ENCODE peak calls at places on chromosome 12, in six cellular contexts. One of them, this sample, is unnamed.

GRCh38 chr12:117863004-117863709 is 105.6 kb downstream of the KSR2 start:
- DNase-seq in Caki2: no peak
- DNase-seq in iPS-NIHi11: no peak
- DNase-seq in CD8-positive, alpha-beta memory T cell: no peak
- DNase-seq in HT-29: no peak
- DNase-seq in testis: no peak
- DNase-seq in this sample: no peak

GRCh38 chr12:32964981-32965585 is 68.5 kb upstream of the PKP2 start:
- DNase-seq in Caki2: no peak
- DNase-seq in iPS-NIHi11: no peak
- DNase-seq in CD8-positive, alpha-beta memory T cell: no peak
- DNase-seq in HT-29: no peak
- DNase-seq in testis: no peak
- DNase-seq in this sample: no peak

GRCh38 chr12:105352940-105353635 is 22.6 kb downstream of the C12orf75 start:
- DNase-seq in Caki2: no peak
- DNase-seq in iPS-NIHi11: peak
- DNase-seq in CD8-positive, alpha-beta memory T cell: no peak
- DNase-seq in HT-29: peak
- DNase-seq in testis: peak
- DNase-seq in this sample: no peak

GRCh38 chr12:60921541-60921940 is 1325.7 kb downstream of the SLC16A7 start:
- DNase-seq in Caki2: no peak
- DNase-seq in iPS-NIHi11: no peak
- DNase-seq in CD8-positive, alpha-beta memory T cell: no peak
- DNase-seq in HT-29: no peak
- DNase-seq in testis: no peak
- DNase-seq in this sample: no peak

GRCh38 chr12:7844131-7844530 is 28.6 kb downstream of the SLC2A14 start:
- DNase-seq in Caki2: no peak
- DNase-seq in iPS-NIHi11: no peak
- DNase-seq in CD8-positive, alpha-beta memory T cell: no peak
- DNase-seq in HT-29: no peak
- DNase-seq in testis: no peak
- DNase-seq in this sample: no peak

GRCh38 chr12:89856431-89856830 is 147.8 kb upstream of the ATP2B1 start:
- DNase-seq in Caki2: no peak
- DNase-seq in iPS-NIHi11: no peak
- DNase-seq in CD8-positive, alpha-beta memory T cell: no peak
- DNase-seq in HT-29: no peak
- DNase-seq in testis: no peak
- DNase-seq in this sample: no peak

GRCh38 chr12:31488737-31489338 is 102.1 kb downstream of the DENND5B start:
- DNase-seq in Caki2: no peak
- DNase-seq in iPS-NIHi11: no peak
- DNase-seq in CD8-positive, alpha-beta memory T cell: no peak
- DNase-seq in HT-29: no peak
- DNase-seq in testis: no peak
- DNase-seq in this sample: no peak

GRCh38 chr12:74415633-74416032 is 122.0 kb upstream of the ATXN7L3B start:
- DNase-seq in Caki2: peak
- DNase-seq in iPS-NIHi11: peak
- DNase-seq in CD8-positive, alpha-beta memory T cell: no peak
- DNase-seq in HT-29: peak
- DNase-seq in testis: no peak
- DNase-seq in this sample: no peak

GRCh38 chr12:105861232-105861631 is 277.5 kb downstream of the NUAK1 start:
- DNase-seq in Caki2: no peak
- DNase-seq in iPS-NIHi11: peak
- DNase-seq in CD8-positive, alpha-beta memory T cell: no peak
- DNase-seq in HT-29: no peak
- DNase-seq in testis: no peak
- DNase-seq in this sample: no peak

GRCh38 chr12:2094597-2094996 is 41.8 kb downstream of the CACNA1C start:
- DNase-seq in Caki2: no peak
- DNase-seq in iPS-NIHi11: no peak
- DNase-seq in CD8-positive, alpha-beta memory T cell: no peak
- DNase-seq in HT-29: no peak
- DNase-seq in testis: no peak
- DNase-seq in this sample: no peak

GRCh38 chr12:104079024-104079423 is 14.7 kb downstream of the HCFC2 start:
- DNase-seq in Caki2: no peak
- DNase-seq in iPS-NIHi11: no peak
- DNase-seq in CD8-positive, alpha-beta memory T cell: no peak
- DNase-seq in HT-29: no peak
- DNase-seq in testis: no peak
- DNase-seq in this sample: no peak

GRCh38 chr12:93011100-93011499 is 82.0 kb upstream of the EEA1 start:
- DNase-seq in Caki2: no peak
- DNase-seq in iPS-NIHi11: no peak
- DNase-seq in CD8-positive, alpha-beta memory T cell: no peak
- DNase-seq in HT-29: no peak
- DNase-seq in testis: no peak
- DNase-seq in this sample: no peak

GRCh38 chr12:46071769-46072624 is 81.6 kb upstream of the SCAF11 start:
- DNase-seq in Caki2: peak
- DNase-seq in iPS-NIHi11: peak
- DNase-seq in CD8-positive, alpha-beta memory T cell: peak
- DNase-seq in HT-29: peak
- DNase-seq in testis: peak
- DNase-seq in this sample: peak

GRCh38 chr12:115000038-115000437 is 316.1 kb upstream of the TBX3 start:
- DNase-seq in Caki2: peak
- DNase-seq in iPS-NIHi11: no peak
- DNase-seq in CD8-positive, alpha-beta memory T cell: no peak
- DNase-seq in HT-29: peak
- DNase-seq in testis: peak
- DNase-seq in this sample: no peak

GRCh38 chr12:15590180-15590826 is 198.9 kb downstream of the EPS8 start:
- DNase-seq in Caki2: peak
- DNase-seq in iPS-NIHi11: peak
- DNase-seq in CD8-positive, alpha-beta memory T cell: peak
- DNase-seq in HT-29: peak
- DNase-seq in testis: peak
- DNase-seq in this sample: peak

GRCh38 chr12:78483767-78484315 is 380.7 kb upstream of the SYT1 start:
- DNase-seq in Caki2: no peak
- DNase-seq in iPS-NIHi11: no peak
- DNase-seq in CD8-positive, alpha-beta memory T cell: no peak
- DNase-seq in HT-29: no peak
- DNase-seq in testis: no peak
- DNase-seq in this sample: peak

GRCh38 chr12:3123729-3124128 is 46.5 kb downstream of the TSPAN9 start:
- DNase-seq in Caki2: no peak
- DNase-seq in iPS-NIHi11: no peak
- DNase-seq in CD8-positive, alpha-beta memory T cell: no peak
- DNase-seq in HT-29: no peak
- DNase-seq in testis: no peak
- DNase-seq in this sample: no peak

GRCh38 chr12:130764475-130765185 is 48.5 kb upstream of the RIMBP2 start:
- DNase-seq in Caki2: peak
- DNase-seq in iPS-NIHi11: no peak
- DNase-seq in CD8-positive, alpha-beta memory T cell: peak
- DNase-seq in HT-29: no peak
- DNase-seq in testis: no peak
- DNase-seq in this sample: no peak

GRCh38 chr12:130041983-130042812 is 120.1 kb upstream of the FZD10 start:
- DNase-seq in Caki2: no peak
- DNase-seq in iPS-NIHi11: peak
- DNase-seq in CD8-positive, alpha-beta memory T cell: no peak
- DNase-seq in HT-29: no peak
- DNase-seq in testis: peak
- DNase-seq in this sample: no peak

GRCh38 chr12:9341260-9341585 is 133.0 kb upstream of the PZP start:
- DNase-seq in Caki2: no peak
- DNase-seq in iPS-NIHi11: no peak
- DNase-seq in CD8-positive, alpha-beta memory T cell: no peak
- DNase-seq in HT-29: no peak
- DNase-seq in testis: no peak
- DNase-seq in this sample: no peak

GRCh38 chr12:11879306-11879705 is 191.4 kb upstream of the BCL2L14 start:
- DNase-seq in Caki2: no peak
- DNase-seq in iPS-NIHi11: no peak
- DNase-seq in CD8-positive, alpha-beta memory T cell: no peak
- DNase-seq in HT-29: no peak
- DNase-seq in testis: no peak
- DNase-seq in this sample: no peak

GRCh38 chr12:89433634-89434033 is 81.3 kb upstream of the DUSP6 start:
- DNase-seq in Caki2: no peak
- DNase-seq in iPS-NIHi11: no peak
- DNase-seq in CD8-positive, alpha-beta memory T cell: no peak
- DNase-seq in HT-29: no peak
- DNase-seq in testis: no peak
- DNase-seq in this sample: no peak

GRCh38 chr12:105910030-105910429 is 228.7 kb downstream of the NUAK1 start:
- DNase-seq in Caki2: no peak
- DNase-seq in iPS-NIHi11: no peak
- DNase-seq in CD8-positive, alpha-beta memory T cell: no peak
- DNase-seq in HT-29: no peak
- DNase-seq in testis: no peak
- DNase-seq in this sample: no peak

GRCh38 chr12:16359512-16360491 is 12.4 kb downstream of the MGST1 start:
- DNase-seq in Caki2: no peak
- DNase-seq in iPS-NIHi11: peak
- DNase-seq in CD8-positive, alpha-beta memory T cell: no peak
- DNase-seq in HT-29: peak
- DNase-seq in testis: peak
- DNase-seq in this sample: no peak

GRCh38 chr12:44842669-44843068 is 33.4 kb downstream of the NELL2 start:
- DNase-seq in Caki2: no peak
- DNase-seq in iPS-NIHi11: no peak
- DNase-seq in CD8-positive, alpha-beta memory T cell: no peak
- DNase-seq in HT-29: no peak
- DNase-seq in testis: no peak
- DNase-seq in this sample: no peak

GRCh38 chr12:70048521-70049245 is 194.6 kb upstream of the CNOT2 start:
- DNase-seq in Caki2: no peak
- DNase-seq in iPS-NIHi11: no peak
- DNase-seq in CD8-positive, alpha-beta memory T cell: no peak
- DNase-seq in HT-29: no peak
- DNase-seq in testis: no peak
- DNase-seq in this sample: no peak

GRCh38 chr12:121871501-121871900 is 12.8 kb upstream of the HPD start:
- DNase-seq in Caki2: no peak
- DNase-seq in iPS-NIHi11: no peak
- DNase-seq in CD8-positive, alpha-beta memory T cell: no peak
- DNase-seq in HT-29: no peak
- DNase-seq in testis: no peak
- DNase-seq in this sample: no peak

GRCh38 chr12:1013618-1014489 is 22.8 kb downstream of the ERC1 start:
- DNase-seq in Caki2: peak
- DNase-seq in iPS-NIHi11: no peak
- DNase-seq in CD8-positive, alpha-beta memory T cell: no peak
- DNase-seq in HT-29: no peak
- DNase-seq in testis: no peak
- DNase-seq in this sample: peak

GRCh38 chr12:1917172-1918070 is 1.0 kb downstream of the CACNA2D4 start:
- DNase-seq in Caki2: no peak
- DNase-seq in iPS-NIHi11: peak
- DNase-seq in CD8-positive, alpha-beta memory T cell: no peak
- DNase-seq in HT-29: no peak
- DNase-seq in testis: peak
- DNase-seq in this sample: no peak

GRCh38 chr12:110791589-110791988 is 48.9 kb upstream of the PPP1CC start:
- DNase-seq in Caki2: no peak
- DNase-seq in iPS-NIHi11: no peak
- DNase-seq in CD8-positive, alpha-beta memory T cell: no peak
- DNase-seq in HT-29: no peak
- DNase-seq in testis: no peak
- DNase-seq in this sample: no peak

GRCh38 chr12:129531004-129531403 is 372.8 kb downstream of the TMEM132D start:
- DNase-seq in Caki2: peak
- DNase-seq in iPS-NIHi11: peak
- DNase-seq in CD8-positive, alpha-beta memory T cell: no peak
- DNase-seq in HT-29: peak
- DNase-seq in testis: no peak
- DNase-seq in this sample: no peak

GRCh38 chr12:60235261-60235660 is 639.4 kb downstream of the SLC16A7 start:
- DNase-seq in Caki2: no peak
- DNase-seq in iPS-NIHi11: no peak
- DNase-seq in CD8-positive, alpha-beta memory T cell: no peak
- DNase-seq in HT-29: no peak
- DNase-seq in testis: no peak
- DNase-seq in this sample: no peak

GRCh38 chr12:53051058-53051880 is 1.4 kb downstream of the TNS2 start:
- DNase-seq in Caki2: peak
- DNase-seq in iPS-NIHi11: no peak
- DNase-seq in CD8-positive, alpha-beta memory T cell: no peak
- DNase-seq in HT-29: peak
- DNase-seq in testis: peak
- DNase-seq in this sample: no peak

GRCh38 chr12:57518176-57518919 is 2.0 kb downstream of the DDIT3 start:
- DNase-seq in Caki2: no peak
- DNase-seq in iPS-NIHi11: no peak
- DNase-seq in CD8-positive, alpha-beta memory T cell: no peak
- DNase-seq in HT-29: no peak
- DNase-seq in testis: no peak
- DNase-seq in this sample: no peak

GRCh38 chr12:39401459-39401858 is 41.5 kb downstream of the KIF21A start:
- DNase-seq in Caki2: no peak
- DNase-seq in iPS-NIHi11: no peak
- DNase-seq in CD8-positive, alpha-beta memory T cell: no peak
- DNase-seq in HT-29: no peak
- DNase-seq in testis: peak
- DNase-seq in this sample: peak

GRCh38 chr12:29516431-29516875 is 19.0 kb upstream of the OVCH1 start:
- DNase-seq in Caki2: no peak
- DNase-seq in iPS-NIHi11: no peak
- DNase-seq in CD8-positive, alpha-beta memory T cell: no peak
- DNase-seq in HT-29: no peak
- DNase-seq in testis: no peak
- DNase-seq in this sample: no peak

This sample was measured in NCI-H446 treated with DMSO at 0.1 percent for 48 hours.